ENCODE peak calls at places on chromosomes 4 and X, in five cellular contexts. G, C, R, S and P are unnamed samples.

GRCh38 chr4:179698321-179698720 is 2256.1 kb upstream of the AGA start:
- DNase-seq in G (no peak), C (no peak), R (no peak), S (no peak), P (no peak)

GRCh38 chr4:128386761-128387599 is 99.4 kb upstream of the PGRMC2 start:
- DNase-seq in G (peak), C (peak), R (peak), S (no peak), P (peak)

GRCh38 chr4:140924761-140925392 is 168.7 kb upstream of the TBC1D9 start:
- DNase-seq in G (no peak), C (no peak), R (no peak), S (no peak), P (no peak)

GRCh38 chrX:47992093-47992375 is 11.8 kb downstream of the ZNF182 start:
- DNase-seq in G (no peak), C (no peak), R (no peak), S (no peak), P (no peak)

GRCh38 chr4:147351083-147351787 is 129.7 kb upstream of the EDNRA start:
- DNase-seq in G (no peak), C (no peak), R (no peak), S (no peak), P (peak)

GRCh38 chrX:40291553-40291952 is 193.8 kb upstream of the BCOR start:
- DNase-seq in G (no peak), C (no peak), R (no peak), S (no peak), P (no peak)

GRCh38 chrX:20061869-20062254 is 54.8 kb downstream of the MAP7D2 start:
- DNase-seq in G (no peak), C (no peak), R (no peak), S (no peak), P (no peak)

GRCh38 chr4:140044314-140044991 is 109.5 kb downstream of the MAML3 start:
- DNase-seq in G (no peak), C (no peak), R (no peak), S (no peak), P (no peak)

GRCh38 chr4:152106113-152106763 is 345.4 kb upstream of the GATB start:
- DNase-seq in G (peak), C (no peak), R (peak), S (no peak), P (peak)

GRCh38 chrX:39245024-39245423 is 443.8 kb downstream of the MID1IP1 start:
- DNase-seq in G (no peak), C (no peak), R (no peak), S (no peak), P (no peak)

GRCh38 chr4:46392421-46392820 is 2.5 kb upstream of the GABRA2 start:
- DNase-seq in G (no peak), C (no peak), R (no peak), S (no peak), P (no peak)

GRCh38 chr4:6851431-6851830 is 58.2 kb upstream of the TBC1D14 start:
- DNase-seq in G (no peak), C (no peak), R (no peak), S (no peak), P (no peak)

GRCh38 chrX:149504226-149504914 is 736 bp downstream of the IDS start:
- DNase-seq in G (peak), C (peak), R (no peak), S (no peak), P (peak)

GRCh38 chrX:134625315-134625718 is 33.0 kb downstream of the PLAC1 start:
- DNase-seq in G (no peak), C (no peak), R (peak), S (no peak), P (no peak)

GRCh38 chr4:177185151-177185550 is 124.5 kb upstream of the NEIL3 start:
- DNase-seq in G (no peak), C (no peak), R (no peak), S (no peak), P (no peak)

GRCh38 chr4:27701563-27701962 is 840.9 kb downstream of the STIM2 start:
- DNase-seq in G (no peak), C (no peak), R (no peak), S (no peak), P (no peak)

GRCh38 chrX:49725923-49726904 is 30.4 kb upstream of the PAGE1 start:
- DNase-seq in G (no peak), C (no peak), R (no peak), S (no peak), P (peak)

GRCh38 chrX:148500428-148501120 is at the start of gene AFF2:
- DNase-seq in G (peak), C (no peak), R (peak), S (no peak), P (peak)

GRCh38 chr4:121256346-121256745 is 92.2 kb upstream of the TNIP3 start:
- DNase-seq in G (no peak), C (no peak), R (peak), S (peak), P (peak)

GRCh38 chr4:180751009-180751408 is 1492.2 kb upstream of the TENM3 start:
- DNase-seq in G (no peak), C (no peak), R (no peak), S (no peak), P (no peak)

GRCh38 chr4:48778431-48779094 is 1.5 kb downstream of the FRYL start:
- DNase-seq in G (no peak), C (no peak), R (peak), S (no peak), P (peak)

GRCh38 chrX:153766871-153767673 is 3.0 kb downstream of the PLXNB3 start:
- DNase-seq in G (no peak), C (no peak), R (no peak), S (no peak), P (no peak)

GRCh38 chr4:115944146-115944905 is 830.9 kb upstream of the NDST4 start:
- DNase-seq in G (no peak), C (no peak), R (no peak), S (no peak), P (no peak)

GRCh38 chrX:70196961-70197805 is 19.9 kb downstream of the DGAT2L6 start:
- DNase-seq in G (peak), C (peak), R (peak), S (no peak), P (peak)

GRCh38 chr4:108940086-108941033 is 177.5 kb upstream of the ETNPPL start:
- DNase-seq in G (no peak), C (no peak), R (no peak), S (no peak), P (no peak)

GRCh38 chr4:36420111-36420679 is 138.8 kb downstream of the DTHD1 start:
- DNase-seq in G (no peak), C (no peak), R (no peak), S (no peak), P (no peak)

GRCh38 chr4:3686746-3687145 is 79.4 kb upstream of the ADRA2C start:
- DNase-seq in G (no peak), C (no peak), R (no peak), S (no peak), P (no peak)

GRCh38 chr4:81631958-81632439 is 160.3 kb upstream of the RASGEF1B start:
- DNase-seq in G (no peak), C (peak), R (no peak), S (no peak), P (no peak)

GRCh38 chr4:81632581-81633247 is 161.0 kb upstream of the RASGEF1B start:
- DNase-seq in G (no peak), C (no peak), R (no peak), S (no peak), P (no peak)

GRCh38 chr4:81638698-81639097 is 167.0 kb upstream of the RASGEF1B start:
- DNase-seq in G (no peak), C (no peak), R (no peak), S (no peak), P (no peak)

GRCh38 chr4:81635747-81636146 is 164.0 kb upstream of the RASGEF1B start:
- DNase-seq in G (no peak), C (no peak), R (no peak), S (peak), P (peak)

GRCh38 chr4:81635128-81635527 is 163.4 kb upstream of the RASGEF1B start:
- DNase-seq in G (no peak), C (no peak), R (no peak), S (no peak), P (no peak)
- TF ChIP-seq MYC in G (no peak), C (no peak), R (no peak), S (no peak), P (no peak)

GRCh38 chr4:172311682-172312081 is 498.5 kb downstream of the GALNTL6 start:
- DNase-seq in G (no peak), C (no peak), R (no peak), S (no peak), P (no peak)

GRCh38 chr4:172308078-172308477 is 494.9 kb downstream of the GALNTL6 start:
- DNase-seq in G (no peak), C (no peak), R (no peak), S (no peak), P (no peak)

DNA sequence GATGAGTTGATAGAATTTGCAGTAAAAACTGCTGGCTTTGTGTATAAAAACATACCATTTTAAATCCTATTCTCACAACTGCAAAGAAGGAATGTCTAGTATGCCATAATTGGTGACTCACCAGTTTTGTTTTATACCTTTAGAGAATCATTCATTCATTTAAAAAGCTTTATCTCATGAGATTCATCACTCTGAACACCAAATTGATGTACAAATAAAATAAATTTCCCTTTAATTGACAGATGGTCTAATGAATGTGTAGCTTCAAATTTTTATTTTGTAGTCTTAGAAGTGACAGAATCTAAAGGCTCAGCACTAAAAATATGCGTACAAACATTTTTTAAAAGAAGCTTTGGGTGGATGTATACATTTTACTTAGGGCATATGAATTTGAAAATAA is 492.5 kb downstream of the GALNTL6 start:
- DNase-seq in G (no peak), C (no peak), R (no peak), S (no peak), P (no peak)
- TF ChIP-seq POLR2A in G (no peak), C (no peak), R (no peak), S (no peak), P (no peak)

DNA sequence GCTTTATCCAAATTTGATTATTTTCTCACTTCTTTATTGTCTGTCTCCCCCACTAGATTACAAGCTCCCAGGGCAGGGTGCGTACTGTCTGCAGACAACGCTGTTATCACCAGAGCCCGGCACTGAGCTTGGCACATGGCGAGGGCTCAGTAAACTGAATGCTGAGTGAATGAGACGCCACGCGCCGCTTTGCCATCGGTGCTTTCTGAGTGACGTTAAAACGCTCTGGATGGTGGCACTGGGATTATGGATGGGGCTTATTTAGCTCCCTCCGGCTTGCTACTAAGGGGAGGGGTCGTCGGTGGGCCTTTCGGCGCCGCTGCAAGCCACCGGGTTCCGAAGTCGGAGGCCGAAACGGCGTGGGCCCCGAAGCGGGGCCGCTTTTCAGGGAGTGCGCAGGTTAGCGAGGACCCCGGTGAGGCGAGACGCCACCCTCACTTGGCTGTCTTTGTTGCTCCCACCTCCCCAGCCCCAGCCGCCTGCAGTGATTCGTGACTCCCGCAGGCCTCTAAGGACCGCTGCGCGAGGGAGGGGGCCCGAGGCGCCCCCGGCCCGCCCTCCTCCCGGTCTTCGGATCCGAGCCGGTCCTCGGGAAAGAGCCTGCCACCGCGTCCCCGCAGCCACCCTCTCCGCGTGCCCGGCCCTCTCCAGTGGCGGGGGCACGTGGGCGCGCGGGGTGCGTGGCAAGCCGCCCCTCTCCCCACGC is 566 bp upstream of the FHL1 start:
- DNase-seq in G (peak), C (no peak), R (peak), S (no peak), P (peak)
- TF ChIP-seq MYC in G (no peak), C (no peak), R (no peak), S (no peak), P (no peak)

GRCh38 chr4:169070895-169071218 is 60.8 kb upstream of the CBR4 start:
- DNase-seq in G (peak), C (no peak), R (no peak), S (no peak), P (no peak)
- TF ChIP-seq POLR2A in G (no peak), C (no peak), R (no peak), S (no peak), P (no peak)

GRCh38 chrX:140510895-140511295 is 6.0 kb upstream of the SOX3 start:
- DNase-seq in G (no peak), C (no peak), R (no peak), S (no peak), P (no peak)
- TF ChIP-seq MYC in G (no peak), C (no peak), R (no peak), S (no peak), P (no peak)

GRCh38 chrX:22690116-22690515 is 309.6 kb upstream of the DDX53 start:
- DNase-seq in G (no peak), C (no peak), R (no peak), S (no peak), P (no peak)

GRCh38 chrX:22689290-22689689 is 310.5 kb upstream of the DDX53 start:
- DNase-seq in G (no peak), C (no peak), R (no peak), S (no peak), P (no peak)

GRCh38 chrX:22691966-22692565 is 307.7 kb upstream of the DDX53 start:
- DNase-seq in G (no peak), C (no peak), R (peak), S (no peak), P (no peak)

DNA sequence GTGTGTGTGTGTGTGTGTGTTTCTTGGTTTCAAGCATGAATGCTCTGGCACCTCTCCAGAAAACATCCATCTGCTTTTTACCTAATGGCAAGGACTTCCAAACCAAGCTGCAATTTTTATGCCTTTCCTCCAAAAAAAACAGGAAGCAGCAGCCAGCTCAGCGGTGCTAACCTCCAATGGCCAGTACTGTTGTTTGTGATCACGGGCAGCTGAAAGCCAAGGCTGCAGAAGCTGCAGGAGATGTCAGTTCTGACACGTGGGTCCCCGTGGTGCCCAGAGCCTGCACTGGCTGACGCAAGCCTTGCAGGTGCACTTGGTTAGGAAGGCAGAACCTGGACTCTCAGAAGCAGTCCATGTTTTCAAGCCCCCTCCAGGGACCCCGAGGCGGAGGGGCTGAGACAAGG is 313.6 kb upstream of the DDX53 start:
- DNase-seq in G (no peak), C (no peak), R (peak), S (no peak), P (peak)
- TF ChIP-seq POLR2A in G (no peak), C (no peak), R (no peak), S (no peak), P (no peak)

GRCh38 chrX:15340867-15341266 is 5.5 kb upstream of the PIGA start:
- DNase-seq in G (no peak), C (no peak), R (no peak), S (no peak), P (no peak)
- TF ChIP-seq MYC in G (no peak), C (no peak), R (no peak), S (no peak), P (no peak)